ENCODE peak calls at places on chromosomes 13 and 19, in nine cellular contexts. B is iPS DF 6.9, T is psoas muscle, M is aorta, Z is RWPE2, W is fibroblast of lung, V is HepG2, P is Peyer's patch, H is DND-41. K is an unnamed sample.

GRCh38 chr13:64985075-64985474 is 2245.1 kb downstream of the PCDH9 start:
- DNase-seq in B (no peak), T (no peak), M (no peak), Z (no peak), W (no peak), V (no peak), P (no peak), H (no peak), K (no peak)

GRCh38 chr19:38324431-38324830 is 4.8 kb downstream of the KCNK6 start:
- DNase-seq in B (no peak), T (no peak), M (no peak), Z (no peak), W (no peak), V (no peak), P (no peak), H (no peak), K (no peak)

GRCh38 chr13:42379241-42379640 is 107.3 kb downstream of the AKAP11 start:
- DNase-seq in B (no peak), T (no peak), M (no peak), Z (no peak), W (no peak), V (no peak), P (no peak), H (no peak), K (no peak)

GRCh38 chr13:75748874-75749273 is 112.7 kb downstream of the LMO7 start:
- DNase-seq in B (no peak), T (no peak), M (no peak), Z (no peak), W (no peak), V (no peak), P (no peak), H (no peak), K (no peak)

GRCh38 chr13:30616927-30617314 is 799 bp upstream of the USPL1 start:
- DNase-seq in B (peak), T (peak), M (no peak), Z (no peak), W (peak), V (peak), P (no peak), H (peak), K (no peak)

GRCh38 chr19:57317503-57317902 is 2.8 kb upstream of the ZNF543 start:
- DNase-seq in B (no peak), T (peak), M (no peak), Z (no peak), W (no peak), V (no peak), P (no peak), H (no peak), K (no peak)

GRCh38 chr19:41860419-41861097 is 503 bp downstream of the RPS19 start:
- DNase-seq in B (no peak), T (peak), M (no peak), Z (no peak), W (peak), V (no peak), P (no peak), H (peak), K (no peak)

GRCh38 chr19:48703316-48703715 is 7.5 kb downstream of the FUT2 start:
- DNase-seq in B (no peak), T (no peak), M (no peak), Z (no peak), W (no peak), V (no peak), P (no peak), H (no peak), K (no peak)

GRCh38 chr13:30423891-30424290 is 1.6 kb downstream of the UBE2L5 start:
- DNase-seq in B (no peak), T (no peak), M (no peak), Z (no peak), W (no peak), V (no peak), P (no peak), H (no peak), K (no peak)

GRCh38 chr13:23673354-23673753 is 103.1 kb downstream of the TNFRSF19 start:
- DNase-seq in B (no peak), T (no peak), M (no peak), Z (no peak), W (peak), V (no peak), P (no peak), H (no peak), K (peak)

GRCh38 chr13:99417821-99418662 is 83.2 kb upstream of the TM9SF2 start:
- DNase-seq in B (no peak), T (peak), M (no peak), Z (no peak), W (peak), V (no peak), P (no peak), H (no peak), K (no peak)

GRCh38 chr13:31885994-31886393 is 145.6 kb upstream of the FRY start:
- DNase-seq in B (no peak), T (no peak), M (no peak), Z (no peak), W (peak), V (no peak), P (no peak), H (no peak), K (no peak)

GRCh38 chr19:38989066-38989605 is 13.6 kb upstream of the FBXO17 start:
- DNase-seq in B (no peak), T (no peak), M (no peak), Z (no peak), W (peak), V (no peak), P (no peak), H (no peak), K (no peak)

GRCh38 chr13:66180806-66181205 is 1049.3 kb downstream of the PCDH9 start:
- DNase-seq in B (no peak), T (no peak), M (no peak), Z (no peak), W (peak), V (no peak), P (no peak), H (no peak), K (no peak)

GRCh38 chr13:79745141-79745540 is 264.2 kb downstream of the NDFIP2 start:
- DNase-seq in B (no peak), T (no peak), M (no peak), Z (no peak), W (no peak), V (no peak), P (no peak), H (no peak), K (no peak)

GRCh38 chr13:51816604-51817254 is 12.8 kb upstream of the DHRS12 start:
- DNase-seq in B (no peak), T (no peak), M (no peak), Z (no peak), W (no peak), V (no peak), P (no peak), H (no peak), K (no peak)

GRCh38 chr13:112941349-112941748 is 27.7 kb upstream of the MCF2L start:
- DNase-seq in B (no peak), T (no peak), M (no peak), Z (no peak), W (no peak), V (no peak), P (no peak), H (no peak), K (no peak)

GRCh38 chr13:37870895-37871550 is 1.5 kb upstream of the TRPC4 start:
- DNase-seq in B (no peak), T (no peak), M (no peak), Z (no peak), W (peak), V (no peak), P (no peak), H (no peak), K (no peak)

GRCh38 chr13:49933511-49933910 is 2.6 kb downstream of the SPRYD7 start:
- DNase-seq in B (no peak), T (no peak), M (no peak), Z (no peak), W (peak), V (no peak), P (no peak), H (no peak), K (no peak)

DNA sequence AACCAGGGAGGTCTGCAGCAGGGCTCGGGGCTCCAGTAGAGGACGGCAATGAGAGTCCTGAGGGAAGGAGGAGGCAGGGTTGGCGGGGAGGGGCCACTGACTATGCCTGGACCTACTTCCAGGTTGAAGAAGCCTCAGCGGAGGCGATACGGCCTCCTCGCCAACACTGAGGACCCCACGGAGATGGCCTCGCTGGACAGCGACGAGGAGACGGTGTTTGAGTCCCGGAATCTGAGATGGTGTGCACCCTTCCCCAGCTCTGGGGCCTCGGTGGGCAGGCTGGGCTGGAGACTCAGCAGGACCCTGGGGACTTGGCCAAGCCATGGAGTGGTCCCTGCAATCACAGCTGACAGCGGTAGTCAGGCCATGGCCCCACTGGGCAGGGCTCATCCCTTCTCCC is 1.7 kb downstream of the FAM174C start:
- DNase-seq in B (no peak), T (no peak), M (no peak), Z (no peak), W (no peak), V (no peak), P (no peak), H (no peak), K (peak)
- H3K4me3 ChIP-seq in B (no peak), T (peak), M (no peak), Z (no peak), W (no peak), V (no peak), P (no peak), H (no peak), K (no peak)

DNA sequence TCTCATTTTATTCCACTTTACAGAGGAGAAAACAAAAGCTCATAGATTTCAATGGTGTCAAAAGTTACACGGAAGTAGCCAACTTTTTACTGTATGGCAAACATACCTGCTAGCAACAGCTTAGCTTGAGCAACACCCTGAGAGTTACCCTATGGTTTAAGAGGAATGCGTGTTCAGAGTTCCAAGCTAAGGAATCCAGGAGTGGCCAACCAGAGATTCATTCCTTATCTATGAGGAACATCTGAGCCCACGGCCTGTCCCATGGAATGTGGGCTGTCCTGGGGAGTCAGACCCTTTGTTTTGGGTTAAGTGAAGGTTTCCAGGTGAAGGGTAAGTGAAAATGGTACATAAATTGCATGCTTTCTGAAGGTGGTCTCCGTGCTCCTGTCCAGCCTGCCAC is 67.5 kb downstream of the STARD13 start:
- DNase-seq in B (no peak), T (no peak), M (no peak), Z (no peak), W (peak), V (peak), P (no peak), H (no peak), K (no peak)
- H3K27ac ChIP-seq in B (no peak), T (no peak), M (no peak), Z (peak), W (peak), V (peak), P (no peak), H (no peak), K (no peak)

GRCh38 chr19:18790566-18791314 is at the start of gene COMP:
- DNase-seq in B (no peak), T (no peak), M (peak), Z (peak), W (no peak), V (no peak), P (no peak), H (no peak), K (no peak)
- H3K4me3 ChIP-seq in B (peak), T (peak), M (no peak), Z (no peak), W (no peak), V (no peak), P (peak), H (no peak), K (peak)

GRCh38 chr13:48233886-48234488 is 981 bp downstream of the ITM2B start:
- DNase-seq in B (no peak), T (no peak), M (no peak), Z (no peak), W (peak), V (no peak), P (no peak), H (no peak), K (no peak)

GRCh38 chr13:48235814-48236135 is 2.8 kb downstream of the ITM2B start:
- DNase-seq in B (no peak), T (no peak), M (no peak), Z (no peak), W (no peak), V (no peak), P (no peak), H (no peak), K (no peak)

GRCh38 chr13:48235100-48235813 is 2.3 kb downstream of the ITM2B start:
- DNase-seq in B (no peak), T (no peak), M (no peak), Z (no peak), W (peak), V (no peak), P (no peak), H (peak), K (no peak)

GRCh38 chr13:48233097-48233885 is at the start of gene ITM2B:
- DNase-seq in B (no peak), T (peak), M (peak), Z (peak), W (peak), V (peak), P (peak), H (peak), K (peak)

GRCh38 chr13:48234652-48235099 is 1.7 kb downstream of the ITM2B start:
- DNase-seq in B (no peak), T (no peak), M (no peak), Z (no peak), W (no peak), V (no peak), P (no peak), H (no peak), K (no peak)
- H3K27ac ChIP-seq in B (no peak), T (peak), M (peak), Z (peak), W (peak), V (peak), P (peak), H (peak), K (peak)

DNA sequence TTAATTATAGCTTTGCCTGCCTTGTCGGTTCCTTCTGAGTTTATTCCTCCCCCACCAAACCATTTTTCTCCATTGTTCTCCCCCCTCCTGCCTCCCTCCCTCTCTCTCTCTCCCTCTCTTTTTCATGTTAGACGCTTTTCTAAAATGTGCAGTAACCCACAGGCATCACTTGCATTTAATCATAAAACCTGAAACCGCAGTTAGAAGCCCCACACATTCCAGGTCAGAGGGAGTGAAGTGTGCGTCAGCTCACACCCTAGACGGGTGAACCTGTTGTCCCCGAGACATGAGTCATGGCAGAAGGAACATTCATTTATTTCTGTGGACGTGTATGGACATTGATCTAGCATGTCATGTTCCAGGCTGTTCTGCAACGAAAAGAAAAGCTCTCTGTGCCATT is 19.9 kb downstream of the ONECUT3 start:
- DNase-seq in B (no peak), T (no peak), M (no peak), Z (no peak), W (peak), V (no peak), P (no peak), H (no peak), K (no peak)
- H3K4me3 ChIP-seq in B (no peak), T (no peak), M (no peak), Z (no peak), W (no peak), V (no peak), P (no peak), H (no peak), K (no peak)

GRCh38 chr13:100465558-100465957 is 123.0 kb downstream of the GGACT start:
- DNase-seq in B (no peak), T (no peak), M (no peak), Z (no peak), W (no peak), V (no peak), P (no peak), H (no peak), K (no peak)
- H3K27ac ChIP-seq in B (no peak), T (no peak), M (no peak), Z (no peak), W (no peak), V (no peak), P (no peak), H (no peak), K (no peak)

GRCh38 chr19:54470276-54470887 is 2.7 kb downstream of the CDC42EP5 start:
- DNase-seq in B (no peak), T (no peak), M (no peak), Z (no peak), W (no peak), V (no peak), P (no peak), H (no peak), K (no peak)
- H3K4me3 ChIP-seq in B (no peak), T (peak), M (no peak), Z (no peak), W (no peak), V (no peak), P (no peak), H (no peak), K (peak)

K was measured in heart right ventricle.